ENCODE peak calls at places on chromosomes 6 and 20, in eight cellular contexts. One of them, this sample, is unnamed. For H3K4me1, the result is how much of the 10 kb centered on the place peaks cover.

GRCh38 chr6:56897789-56898509 is 57.0 kb upstream of the BEND6 start:
- DNase-seq in effector memory CD4-positive, alpha-beta T cell: no peak
- DNase-seq in psoas muscle: no peak
- DNase-seq in A549: no peak
- DNase-seq in neuronal stem cell: no peak
- DNase-seq in SK-N-SH: no peak
- DNase-seq in HCT116: no peak
- DNase-seq in upper lobe of left lung: no peak
- DNase-seq in this sample: no peak

GRCh38 chr6:11413728-11414127 is 123.8 kb upstream of the TMEM170B start:
- DNase-seq in upper lobe of left lung: no peak
- DNase-seq in A549: no peak
- DNase-seq in SK-N-SH: no peak
- DNase-seq in neuronal stem cell: no peak
- DNase-seq in effector memory CD4-positive, alpha-beta T cell: no peak
- DNase-seq in psoas muscle: no peak
- DNase-seq in HCT116: no peak
- DNase-seq in this sample: no peak

GRCh38 chr6:138555294-138555988 is 56.1 kb upstream of the NHSL1 start:
- DNase-seq in psoas muscle: no peak
- DNase-seq in SK-N-SH: no peak
- DNase-seq in effector memory CD4-positive, alpha-beta T cell: no peak
- DNase-seq in upper lobe of left lung: peak
- DNase-seq in A549: no peak
- DNase-seq in neuronal stem cell: peak
- DNase-seq in HCT116: no peak
- DNase-seq in this sample: no peak

GRCh38 chr6:52271852-52272460 is 12.6 kb downstream of the MCM3 start:
- DNase-seq in SK-N-SH: no peak
- DNase-seq in A549: no peak
- DNase-seq in psoas muscle: no peak
- DNase-seq in neuronal stem cell: no peak
- DNase-seq in HCT116: no peak
- DNase-seq in upper lobe of left lung: no peak
- DNase-seq in effector memory CD4-positive, alpha-beta T cell: no peak
- DNase-seq in this sample: no peak

GRCh38 chr6:149217466-149217888 is 100.0 kb upstream of the TAB2 start:
- DNase-seq in psoas muscle: no peak
- DNase-seq in neuronal stem cell: no peak
- DNase-seq in upper lobe of left lung: no peak
- DNase-seq in HCT116: peak
- DNase-seq in effector memory CD4-positive, alpha-beta T cell: no peak
- DNase-seq in SK-N-SH: no peak
- DNase-seq in A549: no peak
- DNase-seq in this sample: no peak

GRCh38 chr6:150631283-150631981 is 31.7 kb downstream of the PLEKHG1 start:
- DNase-seq in upper lobe of left lung: no peak
- DNase-seq in neuronal stem cell: no peak
- DNase-seq in HCT116: no peak
- DNase-seq in psoas muscle: no peak
- DNase-seq in A549: no peak
- DNase-seq in SK-N-SH: no peak
- DNase-seq in effector memory CD4-positive, alpha-beta T cell: no peak
- DNase-seq in this sample: no peak

GRCh38 chr6:169224185-169224695 is 29.4 kb downstream of the THBS2 start:
- DNase-seq in SK-N-SH: no peak
- DNase-seq in A549: no peak
- DNase-seq in upper lobe of left lung: no peak
- DNase-seq in psoas muscle: no peak
- DNase-seq in neuronal stem cell: no peak
- DNase-seq in effector memory CD4-positive, alpha-beta T cell: no peak
- DNase-seq in HCT116: no peak
- DNase-seq in this sample: no peak

GRCh38 chr6:36368921-36369880 is 18.3 kb downstream of the ETV7 start:
- DNase-seq in neuronal stem cell: no peak
- DNase-seq in HCT116: no peak
- DNase-seq in upper lobe of left lung: peak
- DNase-seq in SK-N-SH: no peak
- DNase-seq in effector memory CD4-positive, alpha-beta T cell: no peak
- DNase-seq in psoas muscle: no peak
- DNase-seq in A549: no peak
- DNase-seq in this sample: no peak

GRCh38 chr6:33313709-33314514 is at the start of gene TAPBP:
- DNase-seq in HCT116: no peak
- DNase-seq in SK-N-SH: peak
- DNase-seq in neuronal stem cell: no peak
- DNase-seq in psoas muscle: peak
- DNase-seq in effector memory CD4-positive, alpha-beta T cell: peak
- DNase-seq in upper lobe of left lung: peak
- DNase-seq in A549: peak
- DNase-seq in this sample: peak

GRCh38 chr6:131813991-131814390 is 6.2 kb downstream of the ENPP1 start:
- DNase-seq in SK-N-SH: no peak
- DNase-seq in A549: no peak
- DNase-seq in upper lobe of left lung: no peak
- DNase-seq in neuronal stem cell: no peak
- DNase-seq in psoas muscle: no peak
- DNase-seq in HCT116: no peak
- DNase-seq in effector memory CD4-positive, alpha-beta T cell: no peak
- DNase-seq in this sample: no peak

GRCh38 chr6:3190056-3190455 is 32.7 kb upstream of the TUBB2A start:
- DNase-seq in psoas muscle: no peak
- DNase-seq in HCT116: no peak
- DNase-seq in SK-N-SH: no peak
- DNase-seq in neuronal stem cell: no peak
- DNase-seq in upper lobe of left lung: no peak
- DNase-seq in A549: no peak
- DNase-seq in effector memory CD4-positive, alpha-beta T cell: no peak
- DNase-seq in this sample: no peak

GRCh38 chr20:54134445-54135220 is 39.2 kb downstream of the CYP24A1 start:
- DNase-seq in neuronal stem cell: no peak
- DNase-seq in effector memory CD4-positive, alpha-beta T cell: no peak
- DNase-seq in HCT116: peak
- DNase-seq in psoas muscle: no peak
- DNase-seq in SK-N-SH: no peak
- DNase-seq in A549: no peak
- DNase-seq in upper lobe of left lung: no peak
- DNase-seq in this sample: no peak

DNA sequence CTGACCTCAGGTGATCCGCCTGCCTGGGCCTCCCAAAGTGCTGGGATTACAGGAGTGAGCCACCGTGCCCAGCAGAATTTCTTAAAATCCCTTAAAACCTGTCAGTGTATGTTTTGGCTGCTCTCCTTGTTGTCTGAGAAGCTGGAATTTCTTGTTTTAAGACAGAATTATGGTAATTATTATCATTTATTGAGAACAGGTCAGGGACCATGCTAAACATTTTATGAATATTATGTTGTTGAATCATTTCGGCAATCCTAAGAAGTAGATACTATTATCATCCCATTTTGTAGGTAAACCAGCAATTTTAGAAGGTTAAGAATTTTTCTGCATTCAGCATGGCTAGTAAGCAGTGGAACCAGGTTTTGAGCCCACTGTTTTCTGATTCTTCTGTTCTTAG is 86.1 kb upstream of the AKIRIN2 start:
- DNase-seq in HCT116: no peak
- DNase-seq in upper lobe of left lung: no peak
- DNase-seq in neuronal stem cell: no peak
- DNase-seq in psoas muscle: no peak
- DNase-seq in SK-N-SH: no peak
- DNase-seq in effector memory CD4-positive, alpha-beta T cell: no peak
- DNase-seq in A549: no peak
- DNase-seq in this sample: no peak
- H3K4me1 ChIP-seq in HCT116: under half
- H3K4me1 ChIP-seq in upper lobe of left lung: under half
- H3K4me1 ChIP-seq in neuronal stem cell: under half
- H3K4me1 ChIP-seq in psoas muscle: under half
- H3K4me1 ChIP-seq in SK-N-SH: under half
- H3K4me1 ChIP-seq in effector memory CD4-positive, alpha-beta T cell: under half
- H3K4me1 ChIP-seq in A549: under half
- H3K4me1 ChIP-seq in this sample: under half

GRCh38 chr6:99819853-99820252 is 174.2 kb downstream of the MCHR2 start:
- DNase-seq in neuronal stem cell: no peak
- DNase-seq in SK-N-SH: no peak
- DNase-seq in HCT116: no peak
- DNase-seq in effector memory CD4-positive, alpha-beta T cell: no peak
- DNase-seq in psoas muscle: no peak
- DNase-seq in A549: no peak
- DNase-seq in upper lobe of left lung: no peak
- DNase-seq in this sample: no peak

GRCh38 chr6:99818161-99818560 is 175.9 kb downstream of the MCHR2 start:
- DNase-seq in A549: no peak
- DNase-seq in upper lobe of left lung: no peak
- DNase-seq in SK-N-SH: no peak
- DNase-seq in neuronal stem cell: no peak
- DNase-seq in HCT116: no peak
- DNase-seq in psoas muscle: no peak
- DNase-seq in effector memory CD4-positive, alpha-beta T cell: no peak
- DNase-seq in this sample: no peak

GRCh38 chr6:99821164-99821563 is 172.9 kb downstream of the MCHR2 start:
- DNase-seq in A549: no peak
- DNase-seq in psoas muscle: no peak
- DNase-seq in SK-N-SH: no peak
- DNase-seq in upper lobe of left lung: no peak
- DNase-seq in HCT116: no peak
- DNase-seq in effector memory CD4-positive, alpha-beta T cell: no peak
- DNase-seq in neuronal stem cell: no peak
- DNase-seq in this sample: no peak

DNA sequence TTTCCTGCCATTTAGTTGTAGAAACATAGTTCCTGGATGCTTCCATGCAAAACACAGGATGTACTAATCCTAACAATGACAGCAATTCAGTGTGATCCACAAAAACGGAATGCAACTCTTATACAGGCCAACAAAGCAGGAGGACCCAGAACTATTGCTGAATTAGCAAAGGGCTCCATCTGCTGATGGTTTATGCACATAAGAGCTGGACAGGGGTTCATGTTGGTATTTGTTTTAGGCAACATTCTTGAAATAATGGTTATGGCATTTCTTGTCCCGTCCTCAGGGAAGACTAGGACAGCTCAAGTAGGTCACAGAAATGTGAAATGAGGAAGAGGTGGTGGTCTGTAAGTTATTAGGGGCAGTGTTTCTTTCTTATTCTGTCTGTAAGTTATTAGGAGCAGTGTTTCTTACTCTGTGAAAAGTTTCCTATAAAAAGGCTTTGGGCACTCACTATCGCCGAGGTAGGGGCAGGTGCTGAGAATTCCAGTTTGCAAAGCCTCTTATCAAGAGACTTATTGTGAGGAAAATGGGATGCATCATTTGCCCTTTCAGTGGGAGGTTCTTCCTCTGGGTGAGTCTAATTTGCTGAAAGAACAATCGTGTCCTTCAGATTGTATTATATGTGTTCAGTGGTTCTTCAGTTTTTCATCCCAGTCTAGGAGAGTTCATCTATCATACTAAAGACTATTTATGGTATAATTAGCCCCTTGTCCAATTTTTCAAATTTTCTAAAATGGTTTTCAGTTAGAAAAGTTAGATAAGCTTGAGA is 171.1 kb downstream of the MCHR2 start:
- DNase-seq in A549: peak
- DNase-seq in SK-N-SH: peak
- DNase-seq in psoas muscle: no peak
- DNase-seq in HCT116: peak
- DNase-seq in neuronal stem cell: peak
- DNase-seq in effector memory CD4-positive, alpha-beta T cell: no peak
- DNase-seq in upper lobe of left lung: no peak
- DNase-seq in this sample: no peak
- H3K4me3 ChIP-seq in A549: no peak
- H3K4me3 ChIP-seq in SK-N-SH: peak
- H3K4me3 ChIP-seq in psoas muscle: no peak
- H3K4me3 ChIP-seq in HCT116: no peak
- H3K4me3 ChIP-seq in neuronal stem cell: no peak
- H3K4me3 ChIP-seq in effector memory CD4-positive, alpha-beta T cell: no peak
- H3K4me3 ChIP-seq in upper lobe of left lung: peak
- H3K4me3 ChIP-seq in this sample: no peak

DNA sequence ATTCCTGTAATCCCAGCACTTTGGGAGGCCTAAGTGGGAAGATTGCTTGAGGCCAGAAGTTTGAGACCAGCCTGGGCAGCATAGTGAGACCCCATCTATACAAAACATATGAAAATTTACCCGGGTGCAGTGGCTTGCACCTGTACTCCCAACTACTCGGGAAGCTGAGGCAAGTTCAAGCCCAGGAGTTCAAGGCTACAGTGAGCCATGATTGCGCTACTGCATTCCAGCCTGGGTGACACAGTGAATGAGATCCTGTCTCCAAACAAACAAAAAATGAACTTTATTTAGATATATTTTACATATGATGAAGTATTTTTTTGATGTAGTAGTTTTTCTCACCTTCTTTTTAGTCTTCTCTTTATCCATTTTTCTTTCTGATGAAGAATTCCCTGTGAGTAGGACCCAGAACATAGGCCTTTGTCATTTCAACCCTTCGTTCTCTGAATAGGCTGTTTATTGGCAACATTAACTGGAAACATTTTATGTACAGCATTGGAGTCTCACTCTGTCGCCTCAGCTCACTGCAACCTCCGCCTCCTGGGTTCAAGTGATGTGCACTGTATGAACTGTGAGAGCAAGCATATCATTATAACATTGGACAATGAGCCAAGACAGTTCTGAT is 10.9 kb downstream of the KIF3B start:
- DNase-seq in SK-N-SH: no peak
- DNase-seq in psoas muscle: no peak
- DNase-seq in upper lobe of left lung: no peak
- DNase-seq in A549: no peak
- DNase-seq in HCT116: no peak
- DNase-seq in neuronal stem cell: no peak
- DNase-seq in effector memory CD4-positive, alpha-beta T cell: no peak
- DNase-seq in this sample: no peak
- H3K4me1 ChIP-seq in SK-N-SH: under half
- H3K4me1 ChIP-seq in psoas muscle: under half
- H3K4me1 ChIP-seq in upper lobe of left lung: under half
- H3K4me1 ChIP-seq in A549: under half
- H3K4me1 ChIP-seq in HCT116: under half
- H3K4me1 ChIP-seq in neuronal stem cell: under half
- H3K4me1 ChIP-seq in effector memory CD4-positive, alpha-beta T cell: under half
- H3K4me1 ChIP-seq in this sample: under half

GRCh38 chr6:160349837-160350236 is 1.7 kb downstream of the SLC22A3 start:
- DNase-seq in SK-N-SH: no peak
- DNase-seq in upper lobe of left lung: no peak
- DNase-seq in neuronal stem cell: no peak
- DNase-seq in HCT116: no peak
- DNase-seq in psoas muscle: no peak
- DNase-seq in A549: no peak
- DNase-seq in effector memory CD4-positive, alpha-beta T cell: no peak
- DNase-seq in this sample: no peak

GRCh38 chr6:160348209-160348551 is at the start of gene SLC22A3:
- DNase-seq in upper lobe of left lung: peak
- DNase-seq in effector memory CD4-positive, alpha-beta T cell: no peak
- DNase-seq in neuronal stem cell: peak
- DNase-seq in A549: no peak
- DNase-seq in SK-N-SH: peak
- DNase-seq in psoas muscle: peak
- DNase-seq in HCT116: no peak
- DNase-seq in this sample: peak

GRCh38 chr6:160344281-160344680 is 3.9 kb upstream of the SLC22A3 start:
- DNase-seq in effector memory CD4-positive, alpha-beta T cell: no peak
- DNase-seq in neuronal stem cell: no peak
- DNase-seq in upper lobe of left lung: no peak
- DNase-seq in A549: no peak
- DNase-seq in psoas muscle: no peak
- DNase-seq in HCT116: no peak
- DNase-seq in SK-N-SH: no peak
- DNase-seq in this sample: no peak

GRCh38 chr6:160347259-160348208 is 644 bp upstream of the SLC22A3 start:
- DNase-seq in SK-N-SH: peak
- DNase-seq in HCT116: no peak
- DNase-seq in neuronal stem cell: peak
- DNase-seq in effector memory CD4-positive, alpha-beta T cell: no peak
- DNase-seq in psoas muscle: no peak
- DNase-seq in A549: peak
- DNase-seq in upper lobe of left lung: peak
- DNase-seq in this sample: no peak

GRCh38 chr6:160348552-160349441 is 619 bp downstream of the SLC22A3 start:
- DNase-seq in neuronal stem cell: peak
- DNase-seq in SK-N-SH: peak
- DNase-seq in psoas muscle: peak
- DNase-seq in HCT116: no peak
- DNase-seq in effector memory CD4-positive, alpha-beta T cell: no peak
- DNase-seq in A549: peak
- DNase-seq in upper lobe of left lung: no peak
- DNase-seq in this sample: peak
- H3K4me3 ChIP-seq in neuronal stem cell: peak
- H3K4me3 ChIP-seq in SK-N-SH: no peak
- H3K4me3 ChIP-seq in psoas muscle: peak
- H3K4me3 ChIP-seq in HCT116: no peak
- H3K4me3 ChIP-seq in effector memory CD4-positive, alpha-beta T cell: peak
- H3K4me3 ChIP-seq in A549: peak
- H3K4me3 ChIP-seq in upper lobe of left lung: peak
- H3K4me3 ChIP-seq in this sample: peak

This sample was measured in heart left ventricle.